ENCODE peak calls at places on chromosomes 1 and 21, in five cellular contexts. K is heart right ventricle; H is kidney; E is colonic mucosa; A is CD4-positive, CD25-positive, alpha-beta regulatory T cell. Q is an unnamed sample.

GRCh38 chr1:40450491-40451237 is 388 bp downstream of the ZFP69B start:
- DNase-seq in K (no peak), H (no peak), E (peak; percentile 23), A (peak; percentile 66), Q (peak; percentile 31)

GRCh38 chr1:67213164-67213563 is 46.9 kb downstream of the IL23R start:
- DNase-seq in K (no peak), H (no peak), E (no peak), A (peak; percentile 46), Q (no peak)

GRCh38 chr1:93663191-93663614 is 18.4 kb downstream of the BCAR3 start:
- DNase-seq in K (no peak), H (no peak), E (no peak), A (no peak), Q (no peak)

GRCh38 chr1:217090073-217090911 is 367.1 kb upstream of the ESRRG start:
- DNase-seq in K (peak; percentile 6), H (no peak), E (no peak), A (no peak), Q (no peak)

GRCh38 chr1:14725641-14726213 is 127.2 kb downstream of the KAZN start:
- DNase-seq in K (no peak), H (no peak), E (no peak), A (no peak), Q (no peak)

GRCh38 chr1:154808261-154808908 is 61.7 kb downstream of the KCNN3 start:
- DNase-seq in K (no peak), H (no peak), E (no peak), A (no peak), Q (no peak)

GRCh38 chr1:7471836-7472235 is 299.3 kb upstream of the VAMP3 start:
- DNase-seq in K (no peak), H (peak; percentile 90), E (no peak), A (no peak), Q (no peak)

GRCh38 chr1:184300446-184300845 is 86.4 kb upstream of the C1orf21 start:
- DNase-seq in K (no peak), H (no peak), E (no peak), A (no peak), Q (no peak)

GRCh38 chr1:222240536-222241181 is 307.2 kb downstream of the HHIPL2 start:
- DNase-seq in K (no peak), H (no peak), E (no peak), A (no peak), Q (no peak)

GRCh38 chr1:40090652-40091355 is 6.2 kb downstream of the PPT1 start:
- DNase-seq in K (no peak), H (no peak), E (no peak), A (no peak), Q (no peak)

GRCh38 chr1:91884459-91885290 is 1.3 kb downstream of the TGFBR3 start:
- DNase-seq in K (peak; percentile 20), H (no peak), E (peak; percentile 33), A (peak; percentile 46), Q (peak; percentile 20)

GRCh38 chr1:8284167-8284566 is 33.7 kb upstream of the SLC45A1 start:
- DNase-seq in K (no peak), H (no peak), E (no peak), A (no peak), Q (no peak)

GRCh38 chr1:7518411-7518810 is 252.7 kb upstream of the VAMP3 start:
- DNase-seq in K (no peak), H (peak; percentile 58), E (no peak), A (no peak), Q (no peak)

GRCh38 chr1:7478797-7479499 is 292.1 kb upstream of the VAMP3 start:
- DNase-seq in K (peak; percentile 86), H (peak; percentile 94), E (peak; percentile 69), A (no peak), Q (no peak)

GRCh38 chr1:87030740-87031400 is 116.4 kb downstream of the HS2ST1 start:
- DNase-seq in K (no peak), H (no peak), E (no peak), A (no peak), Q (no peak)

GRCh38 chr1:227445092-227445674 is 118.2 kb upstream of the ZNF678 start:
- DNase-seq in K (no peak), H (no peak), E (no peak), A (no peak), Q (no peak)

GRCh38 chr1:6108937-6109636 is 63.4 kb downstream of the KCNAB2 start:
- DNase-seq in K (no peak), H (peak; percentile 68), E (no peak), A (peak; percentile 56), Q (no peak)

GRCh38 chr1:29458737-29459550 is 222.6 kb downstream of the PTPRU start:
- DNase-seq in K (no peak), H (no peak), E (no peak), A (no peak), Q (no peak)

GRCh38 chr1:246001142-246001812 is 505.8 kb downstream of the SMYD3 start:
- DNase-seq in K (no peak), H (no peak), E (no peak), A (no peak), Q (no peak)

GRCh38 chr1:53574621-53575020 is 115.4 kb downstream of the DMRTB1 start:
- DNase-seq in K (no peak), H (no peak), E (no peak), A (no peak), Q (no peak)

GRCh38 chr1:174964261-174964984 is 35.3 kb upstream of the CACYBP start:
- DNase-seq in K (no peak), H (no peak), E (peak; percentile 33), A (peak; percentile 84), Q (no peak)

GRCh38 chr1:164369698-164370365 is 189.2 kb upstream of the PBX1 start:
- DNase-seq in K (no peak), H (peak; percentile 27), E (no peak), A (no peak), Q (no peak)

GRCh38 chr1:48469616-48470500 is 2.1 kb downstream of the SPATA6 start:
- DNase-seq in K (peak; percentile 49), H (peak; percentile 82), E (peak; percentile 49), A (no peak), Q (no peak)

GRCh38 chr1:162629651-162630050 is 2.6 kb upstream of the DDR2 start:
- DNase-seq in K (no peak), H (no peak), E (no peak), A (no peak), Q (no peak)

GRCh38 chr1:225469051-225469450 is 41.2 kb upstream of the LBR start:
- DNase-seq in K (no peak), H (peak; percentile 22), E (no peak), A (no peak), Q (no peak)

GRCh38 chr1:4020411-4020810 is 120.3 kb upstream of the C1orf174 start:
- DNase-seq in K (no peak), H (no peak), E (no peak), A (no peak), Q (no peak)
- H3K9me3 ChIP-seq in K (no peaks in the 10 kb centered on the region), H (no peaks in the 10 kb centered on the region), E (no peaks in the 10 kb centered on the region), A (no peaks in the 10 kb centered on the region), Q (no peaks in the 10 kb centered on the region)

DNA sequence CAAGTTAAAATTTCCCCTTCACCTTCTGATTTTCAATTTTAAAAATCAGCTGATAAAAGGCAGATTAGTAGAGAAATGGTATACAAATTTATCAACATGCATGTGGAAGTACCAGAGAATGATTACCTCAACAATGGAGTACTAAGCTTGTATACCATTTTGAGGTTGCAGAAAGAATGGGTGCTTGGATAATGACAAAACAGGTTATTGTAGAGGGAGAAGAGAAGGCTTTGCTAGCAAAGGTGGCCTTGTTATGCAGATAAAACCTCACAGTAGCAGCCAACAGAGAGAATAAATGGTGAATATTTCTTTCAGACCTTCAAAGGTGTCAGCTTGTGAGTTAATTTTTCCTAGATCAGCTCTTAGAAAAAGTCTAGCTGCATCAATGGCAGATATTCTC is 1174.9 kb upstream of the ADGRL4 start:
- DNase-seq in K (no peak), H (no peak), E (no peak), A (no peak), Q (no peak)
- H3K9me3 ChIP-seq in K (no peaks in the 10 kb centered on the region), H (no peaks in the 10 kb centered on the region), E (no peaks in the 10 kb centered on the region), A (no peaks in the 10 kb centered on the region), Q (no peaks in the 10 kb centered on the region)

GRCh38 chr1:151406176-151406575 is 6.8 kb downstream of the PSMB4 start:
- DNase-seq in K (no peak), H (no peak), E (no peak), A (no peak), Q (no peak)
- H3K9me3 ChIP-seq in K (no peaks in the 10 kb centered on the region), H (no peaks in the 10 kb centered on the region), E (no peaks in the 10 kb centered on the region), A (no peaks in the 10 kb centered on the region), Q (no peaks in the 10 kb centered on the region)

GRCh38 chr1:2961081-2961480 is 60.2 kb upstream of the ACTRT2 start:
- DNase-seq in K (no peak), H (no peak), E (no peak), A (no peak), Q (no peak)

GRCh38 chr1:2955652-2956051 is 65.6 kb upstream of the ACTRT2 start:
- DNase-seq in K (no peak), H (no peak), E (no peak), A (no peak), Q (no peak)

GRCh38 chr1:2953688-2954285 is 67.5 kb upstream of the ACTRT2 start:
- DNase-seq in K (no peak), H (no peak), E (no peak), A (no peak), Q (no peak)

GRCh38 chr1:2956571-2956970 is 64.7 kb upstream of the ACTRT2 start:
- DNase-seq in K (no peak), H (no peak), E (no peak), A (no peak), Q (no peak)

GRCh38 chr1:2957329-2957728 is 63.9 kb upstream of the ACTRT2 start:
- DNase-seq in K (no peak), H (no peak), E (no peak), A (no peak), Q (no peak)
- H3K9me3 ChIP-seq in K (no peaks in the 10 kb centered on the region), H (peaks cover 12% of the 10 kb centered on the region), E (no peaks in the 10 kb centered on the region), A (peaks cover 15% of the 10 kb centered on the region), Q (peaks cover 2% of the 10 kb centered on the region)

DNA sequence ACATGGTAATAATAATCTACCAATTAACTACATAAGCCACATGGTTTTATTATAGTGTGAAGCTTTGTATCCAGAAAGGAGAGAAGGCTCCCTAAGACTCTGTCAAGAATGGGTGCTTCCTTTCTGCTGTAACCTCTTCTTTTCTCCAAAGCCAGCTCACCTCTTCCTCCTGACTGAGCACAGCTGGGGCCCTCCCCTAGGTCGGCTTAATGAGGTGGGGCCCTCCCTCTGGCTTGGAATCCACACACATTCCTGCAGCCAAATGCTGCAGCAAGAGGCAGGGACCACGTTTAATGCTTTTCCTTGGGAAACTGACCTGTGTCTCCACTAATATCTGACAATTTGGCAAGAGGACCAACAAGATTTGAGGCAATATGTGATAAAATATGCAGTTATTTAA is 94.8 kb downstream of the DSCAM start:
- DNase-seq in K (no peak), H (no peak), E (no peak), A (no peak), Q (no peak)
- H3K9me3 ChIP-seq in K (no peaks in the 10 kb centered on the region), H (no peaks in the 10 kb centered on the region), E (no peaks in the 10 kb centered on the region), A (no peaks in the 10 kb centered on the region), Q (no peaks in the 10 kb centered on the region)

GRCh38 chr1:1032428-1032827 is 12.5 kb downstream of the AGRN start:
- DNase-seq in K (no peak), H (no peak), E (no peak), A (no peak), Q (no peak)
- H3K9me3 ChIP-seq in K (no peaks in the 10 kb centered on the region), H (no peaks in the 10 kb centered on the region), E (no peaks in the 10 kb centered on the region), A (no peaks in the 10 kb centered on the region), Q (no peaks in the 10 kb centered on the region)